ENCODE peak calls at places on chromosomes 3 and 15, in six cellular contexts. R is HepG2, L is H1, J is K562, U is GM12892, Y is GM12878. G is an unnamed sample.

GRCh38 chr3:185823280-185824044 is 1.4 kb downstream of the IGF2BP2 start:
- DNase-seq in R (no peak), L (no peak), J (peak; percentile 64), U (peak; percentile 17), Y (no peak), G (peak; percentile 26)

GRCh38 chr3:126004217-126004616 is 35.2 kb downstream of the ROPN1B start:
- DNase-seq in R (no peak), L (no peak), J (no peak), U (no peak), Y (no peak), G (no peak)

GRCh38 chr3:171824076-171824475 is 13.8 kb upstream of the PLD1 start:
- DNase-seq in R (no peak), L (no peak), J (no peak), U (no peak), Y (no peak), G (no peak)

GRCh38 chr15:81113861-81114261 is 20.2 kb upstream of the CFAP161 start:
- DNase-seq in R (no peak), L (no peak), J (no peak), U (no peak), Y (no peak), G (no peak)

GRCh38 chr15:57054351-57054750 is 135.9 kb downstream of the TCF12 start:
- DNase-seq in R (no peak), L (no peak), J (no peak), U (no peak), Y (no peak), G (no peak)

GRCh38 chr15:77784361-77785292 is 151.9 kb upstream of the LINGO1 start:
- DNase-seq in R (peak; percentile 14), L (no peak), J (peak; percentile 73), U (peak; percentile 58), Y (no peak), G (peak; percentile 60)

GRCh38 chr15:65086680-65087111 is 10.2 kb downstream of the KBTBD13 start:
- DNase-seq in R (no peak), L (no peak), J (no peak), U (no peak), Y (no peak), G (no peak)

GRCh38 chr3:12869025-12869695 is 27.8 kb upstream of the RPL32 start:
- DNase-seq in R (no peak), L (no peak), J (peak; percentile 89), U (peak; percentile 67), Y (no peak), G (peak; percentile 68)

DNA sequence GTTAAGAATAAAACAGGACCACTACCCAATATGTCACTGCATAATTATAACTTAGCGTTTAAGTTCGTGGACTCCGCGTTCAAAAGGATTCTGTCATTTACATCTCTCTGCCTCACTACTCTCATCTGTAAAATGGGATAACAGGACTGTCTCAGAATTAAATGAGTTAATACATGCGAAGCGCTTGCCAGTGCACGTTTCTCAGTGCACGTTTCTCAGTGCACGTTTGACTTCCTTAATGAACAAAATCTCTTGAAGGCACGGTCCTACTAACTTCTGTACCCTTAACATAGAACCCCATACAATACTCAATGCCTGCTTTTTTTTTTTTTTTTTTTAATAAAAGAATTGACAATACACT is 499 bp downstream of the RABL3 start:
- DNase-seq in R (peak; percentile 9), L (no peak), J (no peak), U (no peak), Y (peak; percentile 26), G (no peak)
- TF ChIP-seq POLR2A in R (no peak), L (no peak), J (no peak), U (no peak), Y (no peak), G (no peak)

GRCh38 chr3:23259515-23259914 is 56.4 kb downstream of the UBE2E2 start:
- DNase-seq in R (no peak), L (no peak), J (no peak), U (no peak), Y (no peak), G (no peak)

GRCh38 chr3:23258110-23258509 is 55.0 kb downstream of the UBE2E2 start:
- DNase-seq in R (no peak), L (no peak), J (no peak), U (no peak), Y (no peak), G (no peak)

GRCh38 chr3:23254287-23254686 is 51.2 kb downstream of the UBE2E2 start:
- DNase-seq in R (no peak), L (no peak), J (no peak), U (no peak), Y (no peak), G (no peak)

GRCh38 chr3:23254875-23255274 is 51.7 kb downstream of the UBE2E2 start:
- DNase-seq in R (no peak), L (no peak), J (no peak), U (no peak), Y (no peak), G (no peak)

GRCh38 chr3:23256741-23257435 is 53.8 kb downstream of the UBE2E2 start:
- DNase-seq in R (no peak), L (no peak), J (no peak), U (no peak), Y (peak; percentile 16), G (no peak)
- TF ChIP-seq TAF1 in R (no peak), L (no peak), J (no peak), U (no peak), Y (no peak), G (no peak)

GRCh38 chr3:72306800-72307341 is 521.9 kb upstream of the PROK2 start:
- DNase-seq in R (no peak), L (peak; percentile 10), J (no peak), U (no peak), Y (no peak), G (no peak)
- TF ChIP-seq POLR2A in R (no peak), L (no peak), J (no peak), U (no peak), Y (no peak), G (no peak)

GRCh38 chr15:59244337-59244736 is 37.7 kb downstream of the LDHAL6B start:
- DNase-seq in R (no peak), L (no peak), J (no peak), U (no peak), Y (peak; percentile 71), G (no peak)

GRCh38 chr15:59245583-59245982 is 38.9 kb downstream of the LDHAL6B start:
- DNase-seq in R (no peak), L (no peak), J (no peak), U (no peak), Y (no peak), G (no peak)

GRCh38 chr15:59242649-59243048 is 36.0 kb downstream of the LDHAL6B start:
- DNase-seq in R (no peak), L (no peak), J (no peak), U (no peak), Y (no peak), G (no peak)

GRCh38 chr15:59247364-59247763 is 40.7 kb downstream of the LDHAL6B start:
- DNase-seq in R (peak; percentile 74), L (peak; percentile 15), J (peak; percentile 22), U (no peak), Y (no peak), G (no peak)

GRCh38 chr15:59243622-59244021 is 37.0 kb downstream of the LDHAL6B start:
- DNase-seq in R (no peak), L (no peak), J (no peak), U (no peak), Y (no peak), G (no peak)
- TF ChIP-seq TAF1 in R (no peak), L (no peak), J (no peak), U (no peak), Y (no peak), G (no peak)

DNA sequence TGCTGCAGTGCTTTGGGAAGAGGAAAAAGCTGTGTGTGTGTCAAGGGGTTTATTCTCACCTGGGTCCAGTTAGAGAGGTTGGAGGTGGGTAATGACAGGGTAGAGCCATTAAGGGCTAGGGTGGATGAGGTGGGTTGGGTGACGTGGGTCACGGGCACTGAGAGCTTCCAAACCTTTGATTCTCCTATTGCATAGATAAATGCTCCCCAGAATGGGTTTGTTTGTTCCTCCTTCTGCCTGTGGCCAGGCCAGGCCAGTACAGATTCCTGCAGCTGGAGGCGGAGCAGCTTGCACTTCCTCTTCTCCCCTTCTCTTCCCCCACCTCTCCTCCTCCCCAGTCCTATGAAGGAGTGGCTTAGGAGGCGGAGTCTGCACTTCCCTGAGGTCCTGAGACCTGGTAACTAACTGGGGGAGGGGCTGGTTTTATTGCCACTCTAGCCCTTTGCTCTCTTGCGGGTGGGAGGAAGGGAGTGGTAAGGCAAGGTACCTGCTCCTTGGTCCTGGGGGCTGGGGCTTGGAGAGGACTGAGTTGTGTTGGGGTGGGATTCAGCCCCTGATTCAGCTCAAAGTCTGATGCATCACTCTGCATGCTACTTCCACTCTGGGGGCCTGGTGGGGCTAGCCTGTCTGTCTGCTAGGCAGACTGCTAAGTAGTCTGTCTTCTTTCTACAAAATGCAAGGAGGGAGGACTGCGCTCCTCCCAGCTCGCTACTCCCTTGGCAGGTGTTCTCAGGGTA is 3.5 kb downstream of the SPINT1 start:
- DNase-seq in R (peak; percentile 72), L (no peak), J (peak; percentile 91), U (no peak), Y (peak; percentile 57), G (peak; percentile 62)
- TF ChIP-seq POLR2A in R (no peak), L (no peak), J (peak; percentile 54), U (no peak), Y (no peak), G (no peak)

GRCh38 chr3:148796799-148797198 is 30.8 kb upstream of the CPB1 start:
- DNase-seq in R (no peak), L (no peak), J (no peak), U (no peak), Y (no peak), G (no peak)
- TF ChIP-seq TAF1 in R (no peak), L (no peak), J (no peak), U (no peak), Y (no peak), G (no peak)

DNA sequence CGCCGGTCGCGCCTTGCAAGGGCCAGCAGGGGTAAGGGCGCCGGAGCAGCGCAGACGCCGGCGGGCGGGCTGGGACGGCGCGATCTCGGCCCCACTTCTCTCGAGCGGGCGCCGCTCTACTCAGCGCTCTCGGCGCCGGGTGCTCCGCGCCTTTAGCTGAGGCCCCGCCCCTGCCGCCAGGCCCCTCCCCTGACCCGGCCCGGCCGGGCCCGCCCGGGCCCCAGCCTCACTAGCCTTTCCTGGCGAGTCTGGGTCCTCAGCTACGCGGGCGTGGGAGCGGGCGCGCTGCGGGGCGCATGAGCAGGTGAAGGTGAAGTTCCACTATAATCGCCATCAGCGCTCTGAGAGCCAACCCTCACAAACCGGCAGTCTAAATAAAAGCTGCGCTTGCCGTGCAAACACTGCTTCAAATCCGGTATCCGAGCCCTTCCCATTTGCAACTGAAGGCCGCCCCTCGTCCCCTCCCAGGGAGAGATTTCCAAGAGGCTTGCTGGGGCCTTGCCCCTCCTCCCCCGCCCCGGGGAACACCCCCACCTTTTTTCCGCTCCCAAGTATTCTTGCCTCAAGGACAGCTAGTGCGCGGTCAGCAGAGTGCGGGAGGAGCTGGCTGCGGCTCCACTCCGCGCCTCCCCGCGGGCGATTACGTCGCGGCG is at the start of gene RPP25:
- DNase-seq in R (peak; percentile 27), L (no peak), J (peak; percentile 87), U (peak; percentile 84), Y (no peak), G (peak; percentile 86)
- TF ChIP-seq POLR2A in R (no peak), L (no peak), J (peak; percentile 70), U (peak; percentile 50), Y (peak; percentile 76), G (no peak)

GRCh38 chr3:188092648-188093047 is 61.3 kb upstream of the LPP start:
- DNase-seq in R (no peak), L (no peak), J (no peak), U (no peak), Y (no peak), G (no peak)
- TF ChIP-seq TAF1 in R (no peak), L (no peak), J (no peak), U (no peak), Y (no peak), G (no peak)

GRCh38 chr3:193711964-193712598 is 119.1 kb downstream of the OPA1 start:
- DNase-seq in R (peak; percentile 99), L (no peak), J (no peak), U (no peak), Y (no peak), G (no peak)
- TF ChIP-seq POLR2A in R (peak; percentile 5), L (no peak), J (no peak), U (no peak), Y (no peak), G (no peak)